ENCODE peak calls at places on chromosomes 2 and 18, in nine cellular contexts. One of them, this sample, is unnamed. For H3K36me3, the result is how much of the 10 kb centered on the place peaks cover.

GRCh38 chr2:220701115-220701514 is 871.0 kb downstream of the EPHA4 start:
- DNase-seq in tibial artery: no peak
- DNase-seq in pancreas: no peak
- DNase-seq in HCT116: no peak
- DNase-seq in cardiac muscle cell: no peak
- DNase-seq in gastrocnemius medialis: no peak
- DNase-seq in A673: no peak
- DNase-seq in upper lobe of right lung: no peak
- DNase-seq in mucosa of descending colon: no peak
- DNase-seq in this sample: no peak

GRCh38 chr18:54127759-54128378 is 96.6 kb downstream of the MBD2 start:
- DNase-seq in tibial artery: no peak
- DNase-seq in pancreas: no peak
- DNase-seq in HCT116: peak
- DNase-seq in cardiac muscle cell: peak
- DNase-seq in gastrocnemius medialis: no peak
- DNase-seq in A673: peak
- DNase-seq in upper lobe of right lung: no peak
- DNase-seq in mucosa of descending colon: no peak
- DNase-seq in this sample: no peak

GRCh38 chr2:11749646-11750349 is 3.4 kb downstream of the LPIN1 start:
- DNase-seq in tibial artery: no peak
- DNase-seq in pancreas: no peak
- DNase-seq in HCT116: no peak
- DNase-seq in cardiac muscle cell: no peak
- DNase-seq in gastrocnemius medialis: no peak
- DNase-seq in A673: no peak
- DNase-seq in upper lobe of right lung: no peak
- DNase-seq in mucosa of descending colon: no peak
- DNase-seq in this sample: no peak

GRCh38 chr18:51149605-51150429 is 47.7 kb downstream of the MEX3C start:
- DNase-seq in tibial artery: no peak
- DNase-seq in pancreas: no peak
- DNase-seq in HCT116: no peak
- DNase-seq in cardiac muscle cell: peak
- DNase-seq in gastrocnemius medialis: no peak
- DNase-seq in A673: no peak
- DNase-seq in upper lobe of right lung: no peak
- DNase-seq in mucosa of descending colon: no peak
- DNase-seq in this sample: no peak

GRCh38 chr18:63850010-63850409 is 37.5 kb upstream of the SERPINB2 start:
- DNase-seq in tibial artery: no peak
- DNase-seq in pancreas: no peak
- DNase-seq in HCT116: peak
- DNase-seq in cardiac muscle cell: peak
- DNase-seq in gastrocnemius medialis: no peak
- DNase-seq in A673: peak
- DNase-seq in upper lobe of right lung: no peak
- DNase-seq in mucosa of descending colon: no peak
- DNase-seq in this sample: no peak

GRCh38 chr18:77910347-77910746 is 660.7 kb downstream of the GALR1 start:
- DNase-seq in tibial artery: no peak
- DNase-seq in pancreas: no peak
- DNase-seq in HCT116: no peak
- DNase-seq in cardiac muscle cell: no peak
- DNase-seq in gastrocnemius medialis: no peak
- DNase-seq in A673: no peak
- DNase-seq in upper lobe of right lung: no peak
- DNase-seq in mucosa of descending colon: no peak
- DNase-seq in this sample: no peak

GRCh38 chr18:31548825-31549224 is 42.9 kb upstream of the TTR start:
- DNase-seq in tibial artery: no peak
- DNase-seq in pancreas: no peak
- DNase-seq in HCT116: no peak
- DNase-seq in cardiac muscle cell: no peak
- DNase-seq in gastrocnemius medialis: no peak
- DNase-seq in A673: no peak
- DNase-seq in upper lobe of right lung: no peak
- DNase-seq in mucosa of descending colon: no peak
- DNase-seq in this sample: no peak

GRCh38 chr18:48412339-48412929 is 3.3 kb upstream of the ZBTB7C start:
- DNase-seq in tibial artery: no peak
- DNase-seq in pancreas: peak
- DNase-seq in HCT116: peak
- DNase-seq in cardiac muscle cell: peak
- DNase-seq in gastrocnemius medialis: no peak
- DNase-seq in A673: peak
- DNase-seq in upper lobe of right lung: no peak
- DNase-seq in mucosa of descending colon: no peak
- DNase-seq in this sample: no peak

GRCh38 chr2:149330127-149331022 is at the start of gene LYPD6:
- DNase-seq in tibial artery: peak
- DNase-seq in pancreas: peak
- DNase-seq in HCT116: peak
- DNase-seq in cardiac muscle cell: peak
- DNase-seq in gastrocnemius medialis: peak
- DNase-seq in A673: peak
- DNase-seq in upper lobe of right lung: peak
- DNase-seq in mucosa of descending colon: peak
- DNase-seq in this sample: peak

GRCh38 chr2:234731236-234731635 is 220.6 kb upstream of the SH3BP4 start:
- DNase-seq in tibial artery: no peak
- DNase-seq in pancreas: no peak
- DNase-seq in HCT116: no peak
- DNase-seq in cardiac muscle cell: no peak
- DNase-seq in gastrocnemius medialis: no peak
- DNase-seq in A673: no peak
- DNase-seq in upper lobe of right lung: no peak
- DNase-seq in mucosa of descending colon: no peak
- DNase-seq in this sample: no peak

GRCh38 chr2:38146302-38146916 is 70.5 kb upstream of the CYP1B1 start:
- DNase-seq in tibial artery: peak
- DNase-seq in pancreas: peak
- DNase-seq in HCT116: peak
- DNase-seq in cardiac muscle cell: peak
- DNase-seq in gastrocnemius medialis: no peak
- DNase-seq in A673: peak
- DNase-seq in upper lobe of right lung: peak
- DNase-seq in mucosa of descending colon: no peak
- DNase-seq in this sample: peak

GRCh38 chr18:51028201-51028805 is 1.7 kb upstream of the SMAD4 start:
- DNase-seq in tibial artery: no peak
- DNase-seq in pancreas: no peak
- DNase-seq in HCT116: peak
- DNase-seq in cardiac muscle cell: peak
- DNase-seq in gastrocnemius medialis: no peak
- DNase-seq in A673: peak
- DNase-seq in upper lobe of right lung: no peak
- DNase-seq in mucosa of descending colon: no peak
- DNase-seq in this sample: no peak

GRCh38 chr18:8427339-8427738 is 181.9 kb upstream of the RAB12 start:
- DNase-seq in tibial artery: no peak
- DNase-seq in pancreas: no peak
- DNase-seq in HCT116: no peak
- DNase-seq in cardiac muscle cell: no peak
- DNase-seq in gastrocnemius medialis: no peak
- DNase-seq in A673: no peak
- DNase-seq in upper lobe of right lung: no peak
- DNase-seq in mucosa of descending colon: no peak
- DNase-seq in this sample: no peak

DNA sequence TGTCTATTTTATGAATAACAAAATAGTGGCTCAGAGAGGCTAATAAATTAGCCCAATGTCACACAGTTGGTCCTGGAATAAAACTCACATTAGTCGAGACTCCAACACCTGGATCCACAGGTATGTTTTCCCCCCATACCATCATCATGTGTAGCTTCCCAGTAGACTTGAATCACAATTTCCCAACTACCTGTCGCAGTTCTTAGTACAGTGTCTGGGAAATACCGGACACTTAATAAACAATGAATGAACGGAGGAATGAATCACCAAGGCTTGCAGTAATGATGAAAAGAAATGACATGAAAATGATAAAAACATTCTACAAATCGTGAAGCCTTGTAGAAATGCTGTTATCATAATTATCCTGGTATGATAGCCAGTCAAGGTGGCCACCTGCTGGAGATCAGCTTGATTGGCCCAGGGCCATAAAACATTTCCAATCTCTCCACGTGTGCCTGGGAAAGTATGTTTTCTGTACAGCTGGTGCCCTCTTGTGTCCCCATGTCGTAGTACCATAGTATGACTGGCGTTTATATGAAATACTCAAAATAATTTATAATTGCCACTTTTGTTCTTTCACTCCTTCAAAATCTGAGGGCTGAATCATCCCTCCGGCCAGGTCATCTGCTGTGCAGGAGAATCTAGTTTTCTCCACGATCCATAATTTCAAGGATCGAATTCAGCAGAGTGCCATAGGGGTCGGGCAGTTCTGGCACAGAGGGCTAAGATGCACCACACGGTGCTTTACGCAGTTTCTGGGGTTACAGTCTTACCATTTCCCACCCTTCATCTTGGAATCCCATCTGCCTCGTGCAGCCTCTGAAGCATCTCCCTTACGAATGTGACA is 95.4 kb downstream of the LAMA1 start:
- DNase-seq in tibial artery: no peak
- DNase-seq in pancreas: peak
- DNase-seq in HCT116: peak
- DNase-seq in cardiac muscle cell: peak
- DNase-seq in gastrocnemius medialis: no peak
- DNase-seq in A673: peak
- DNase-seq in upper lobe of right lung: no peak
- DNase-seq in mucosa of descending colon: no peak
- DNase-seq in this sample: no peak
- TF ChIP-seq CTCF in tibial artery: no peak
- TF ChIP-seq CTCF in pancreas: peak
- TF ChIP-seq CTCF in HCT116: no peak
- TF ChIP-seq CTCF in cardiac muscle cell: peak
- TF ChIP-seq CTCF in gastrocnemius medialis: no peak
- TF ChIP-seq CTCF in A673: peak
- TF ChIP-seq CTCF in upper lobe of right lung: peak
- TF ChIP-seq CTCF in mucosa of descending colon: peak
- TF ChIP-seq CTCF in this sample: peak

DNA sequence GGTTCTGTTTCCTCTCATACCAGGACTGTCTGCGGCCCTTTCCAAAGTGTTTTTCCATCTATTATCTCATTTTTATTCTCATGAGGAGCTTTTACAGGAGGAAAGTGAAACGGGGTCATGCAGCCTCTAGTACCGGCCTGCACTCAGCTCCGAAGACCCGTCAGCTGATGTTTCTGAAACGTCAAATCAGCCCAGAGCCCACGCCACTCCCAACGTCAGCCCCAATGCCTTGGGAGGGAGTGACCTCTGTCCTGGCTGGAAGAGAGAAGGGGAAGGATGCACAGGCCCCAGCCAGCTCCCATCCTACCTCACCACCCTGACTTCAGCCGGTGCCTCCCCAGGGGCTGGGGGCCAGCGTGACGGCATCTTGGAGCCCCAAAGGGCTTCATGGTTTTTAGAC is 58.5 kb downstream of the ADCY3 start:
- DNase-seq in tibial artery: no peak
- DNase-seq in pancreas: no peak
- DNase-seq in HCT116: no peak
- DNase-seq in cardiac muscle cell: no peak
- DNase-seq in gastrocnemius medialis: no peak
- DNase-seq in A673: no peak
- DNase-seq in upper lobe of right lung: no peak
- DNase-seq in mucosa of descending colon: no peak
- DNase-seq in this sample: no peak
- H3K36me3 ChIP-seq in tibial artery: under half
- H3K36me3 ChIP-seq in pancreas: under half
- H3K36me3 ChIP-seq in HCT116: under half
- H3K36me3 ChIP-seq in cardiac muscle cell: under half
- H3K36me3 ChIP-seq in gastrocnemius medialis: under half
- H3K36me3 ChIP-seq in A673: under half
- H3K36me3 ChIP-seq in upper lobe of right lung: under half
- H3K36me3 ChIP-seq in mucosa of descending colon: under half
- H3K36me3 ChIP-seq in this sample: under half

GRCh38 chr2:73851274-73851673 is 22.5 kb downstream of the STAMBP start:
- DNase-seq in tibial artery: no peak
- DNase-seq in pancreas: no peak
- DNase-seq in HCT116: peak
- DNase-seq in cardiac muscle cell: peak
- DNase-seq in gastrocnemius medialis: no peak
- DNase-seq in A673: peak
- DNase-seq in upper lobe of right lung: no peak
- DNase-seq in mucosa of descending colon: no peak
- DNase-seq in this sample: no peak
- TF ChIP-seq CTCF in tibial artery: no peak
- TF ChIP-seq CTCF in pancreas: no peak
- TF ChIP-seq CTCF in HCT116: peak
- TF ChIP-seq CTCF in cardiac muscle cell: peak
- TF ChIP-seq CTCF in gastrocnemius medialis: no peak
- TF ChIP-seq CTCF in A673: peak
- TF ChIP-seq CTCF in upper lobe of right lung: no peak
- TF ChIP-seq CTCF in mucosa of descending colon: peak
- TF ChIP-seq CTCF in this sample: peak

DNA sequence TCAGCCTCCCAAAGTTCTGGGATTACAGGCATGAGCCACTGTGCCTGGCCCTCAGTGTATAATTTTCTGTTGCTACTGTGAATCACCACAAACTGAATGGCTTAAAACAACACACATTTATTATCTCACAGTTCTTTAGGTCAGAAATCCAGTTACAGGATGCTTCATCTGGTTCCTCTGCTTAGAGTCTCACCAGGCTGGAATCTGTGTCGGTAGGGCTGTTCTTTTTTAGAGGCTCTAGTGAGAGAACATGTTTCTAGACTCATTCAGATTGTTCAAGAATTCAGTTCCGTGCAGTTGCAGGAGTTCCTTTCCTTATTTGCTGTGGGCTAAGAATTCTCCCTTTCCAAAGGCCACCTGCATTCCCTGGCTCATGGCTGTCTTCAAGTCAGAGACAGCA is 22.2 kb downstream of the CCDC121 start:
- DNase-seq in tibial artery: no peak
- DNase-seq in pancreas: no peak
- DNase-seq in HCT116: no peak
- DNase-seq in cardiac muscle cell: no peak
- DNase-seq in gastrocnemius medialis: no peak
- DNase-seq in A673: no peak
- DNase-seq in upper lobe of right lung: no peak
- DNase-seq in mucosa of descending colon: no peak
- DNase-seq in this sample: no peak
- H3K36me3 ChIP-seq in tibial artery: half or more
- H3K36me3 ChIP-seq in pancreas: under half
- H3K36me3 ChIP-seq in HCT116: under half
- H3K36me3 ChIP-seq in cardiac muscle cell: under half
- H3K36me3 ChIP-seq in gastrocnemius medialis: under half
- H3K36me3 ChIP-seq in A673: half or more
- H3K36me3 ChIP-seq in upper lobe of right lung: half or more
- H3K36me3 ChIP-seq in mucosa of descending colon: under half
- H3K36me3 ChIP-seq in this sample: under half

GRCh38 chr2:160652236-160652635 is 158.6 kb upstream of the RBMS1 start:
- DNase-seq in tibial artery: no peak
- DNase-seq in pancreas: no peak
- DNase-seq in HCT116: no peak
- DNase-seq in cardiac muscle cell: peak
- DNase-seq in gastrocnemius medialis: no peak
- DNase-seq in A673: no peak
- DNase-seq in upper lobe of right lung: peak
- DNase-seq in mucosa of descending colon: peak
- DNase-seq in this sample: no peak
- TF ChIP-seq CTCF in tibial artery: no peak
- TF ChIP-seq CTCF in pancreas: no peak
- TF ChIP-seq CTCF in HCT116: no peak
- TF ChIP-seq CTCF in cardiac muscle cell: no peak
- TF ChIP-seq CTCF in gastrocnemius medialis: no peak
- TF ChIP-seq CTCF in A673: no peak
- TF ChIP-seq CTCF in upper lobe of right lung: no peak
- TF ChIP-seq CTCF in mucosa of descending colon: no peak
- TF ChIP-seq CTCF in this sample: no peak